ENCODE peak calls at places on chromosomes 2 and 18, in four cellular contexts. W, O, D and K are unnamed samples.
A peak's percentile ranks its signal among the peaks of the same experiment; 100 is the strongest.

GRCh38 chr2:65435625-65436168 is 3.3 kb upstream of the SPRED2 start:
- DNase-seq in D (peak; percentile 79), W (peak; percentile 89), O (peak; percentile 97), K (peak; percentile 92)

GRCh38 chr2:28544405-28544914 is 48.6 kb downstream of the PLB1 start:
- DNase-seq in D (no peak), O (peak; percentile 76), W (peak; percentile 44), K (no peak)

GRCh38 chr2:96927420-96928171 is 57.7 kb upstream of the SEMA4C start:
- DNase-seq in O (peak; percentile 93), D (no peak), W (no peak), K (no peak)

GRCh38 chr2:105969552-105969951 is 224.5 kb downstream of the UXS1 start:
- DNase-seq in W (no peak), D (peak; percentile 7), O (no peak), K (peak; percentile 8)

GRCh38 chr2:152499411-152499810 is 164.4 kb downstream of the FMNL2 start:
- DNase-seq in D (peak; percentile 76), W (no peak), O (no peak), K (peak; percentile 35)

GRCh38 chr2:180910831-180911665 is 69.4 kb upstream of the UBE2E3 start:
- DNase-seq in W (no peak), O (no peak), D (peak; percentile 43), K (no peak)

GRCh38 chr2:85132834-85133637 is at the start of gene TCF7L1:
- DNase-seq in D (peak; percentile 65), W (peak; percentile 73), O (peak; percentile 97), K (peak; percentile 76)

GRCh38 chr2:178280261-178280852 is 86.0 kb downstream of the OSBPL6 start:
- DNase-seq in O (no peak), D (peak; percentile 76), W (peak; percentile 42), K (peak; percentile 73)

GRCh38 chr2:66305714-66306113 is 129.2 kb upstream of the MEIS1 start:
- DNase-seq in D (peak; percentile 36), O (peak; percentile 93), W (no peak), K (no peak)

GRCh38 chr2:170212625-170213280 is 34.8 kb downstream of the MYO3B start:
- DNase-seq in O (no peak), D (no peak), W (no peak), K (no peak)

GRCh38 chr2:15748736-15749323 is 157.2 kb downstream of the DDX1 start:
- DNase-seq in W (peak; percentile 25), D (peak; percentile 15), O (peak; percentile 70), K (peak; percentile 51)

GRCh38 chr2:153828335-153828734 is 43.4 kb upstream of the GALNT13 start:
- DNase-seq in D (no peak), O (no peak), W (no peak), K (no peak)

GRCh38 chr2:195406886-195407603 is 250.0 kb upstream of the SLC39A10 start:
- DNase-seq in D (no peak), O (no peak), W (no peak), K (peak; percentile 37)

GRCh38 chr2:159615936-159616733 is at the start of gene BAZ2B:
- DNase-seq in W (peak; percentile 52), D (peak; percentile 85), O (peak; percentile 92), K (peak; percentile 89)

GRCh38 chr2:128311755-128312341 is 6.8 kb downstream of the HS6ST1 start:
- DNase-seq in W (no peak), D (no peak), O (peak; percentile 72), K (no peak)

GRCh38 chr2:127581516-127582490 is 46.3 kb downstream of the MYO7B start:
- DNase-seq in W (no peak), D (no peak), O (peak; percentile 72), K (no peak)

GRCh38 chr2:238839428-238839827 is 8.5 kb upstream of the TWIST2 start:
- DNase-seq in D (no peak), W (no peak), O (no peak), K (no peak)

GRCh38 chr18:73520229-73520628 is 627.4 kb downstream of the FBXO15 start:
- DNase-seq in W (no peak), D (peak; percentile 7), O (no peak), K (peak; percentile 25)

GRCh38 chr2:235002198-235003095 is 50.6 kb downstream of the SH3BP4 start:
- DNase-seq in W (no peak), D (peak; percentile 64), O (no peak), K (peak; percentile 50)

GRCh38 chr18:275486-275885 is 7.6 kb upstream of the THOC1 start:
- DNase-seq in W (no peak), D (no peak), O (no peak), K (no peak)

GRCh38 chr2:24725956-24726355 is 67.2 kb downstream of the PTRHD1 start:
- DNase-seq in O (no peak), D (no peak), W (no peak), K (no peak)

GRCh38 chr2:169828141-169828811 is 1.0 kb downstream of the UBR3 start:
- DNase-seq in O (peak; percentile 82), W (peak; percentile 36), D (peak; percentile 38), K (peak; percentile 64)

GRCh38 chr2:37920570-37920969 is 4.5 kb upstream of the RMDN2 start:
- DNase-seq in D (no peak), O (no peak), W (no peak), K (peak; percentile 83)

GRCh38 chr2:74587664-74588277 is 33.3 kb downstream of the DOK1 start:
- DNase-seq in W (peak; percentile 68), O (peak; percentile 90), D (peak; percentile 75), K (peak; percentile 85)

GRCh38 chr2:239257511-239257937 is 143.3 kb downstream of the HDAC4 start:
- DNase-seq in W (peak; percentile 16), D (peak; percentile 92), O (peak; percentile 43), K (peak; percentile 93)

GRCh38 chr18:74689251-74689650 is 91.6 kb downstream of the ZNF407 start:
- DNase-seq in W (no peak), D (peak; percentile 89), O (no peak), K (peak; percentile 28)

GRCh38 chr2:172588931-172589330 is 33.0 kb downstream of the PDK1 start:
- DNase-seq in W (no peak), D (no peak), O (no peak), K (peak; percentile 71)

GRCh38 chr2:160557903-160558302 is 64.3 kb upstream of the RBMS1 start:
- DNase-seq in O (no peak), W (no peak), D (no peak), K (no peak)

GRCh38 chr18:56678836-56679565 is 27.8 kb downstream of the WDR7 start:
- DNase-seq in W (no peak), O (no peak), D (no peak), K (no peak)

GRCh38 chr2:166344286-166345113 is 31.2 kb downstream of the SCN9A start:
- DNase-seq in D (peak; percentile 61), W (no peak), O (no peak), K (peak; percentile 80)

GRCh38 chr18:22800551-22800951 is 132.6 kb upstream of the RBBP8 start:
- DNase-seq in O (no peak), D (peak; percentile 68), W (no peak), K (peak; percentile 45)

GRCh38 chr2:189175869-189176431 is 3.6 kb downstream of the COL5A2 start:
- DNase-seq in D (no peak), W (no peak), O (no peak), K (no peak)

GRCh38 chr2:189179607-189179979 is at the start of gene COL5A2:
- DNase-seq in O (peak; percentile 89), D (peak; percentile 94), W (peak; percentile 20), K (peak; percentile 98)

GRCh38 chr2:189178007-189178406 is 1.6 kb downstream of the COL5A2 start:
- DNase-seq in D (peak; percentile 59), O (no peak), W (no peak), K (peak; percentile 70)

GRCh38 chr2:189178726-189179606 is 595 bp downstream of the COL5A2 start:
- DNase-seq in O (no peak), D (peak; percentile 87), W (no peak), K (peak; percentile 88)

GRCh38 chr2:189177441-189177840 is 2.1 kb downstream of the COL5A2 start:
- DNase-seq in D (no peak), O (no peak), W (no peak), K (no peak)
- H3K4me3 ChIP-seq in D (peak overlapping the region; percentile 87), O (no peak overlapping the region), W (no peak overlapping the region), K (peak overlapping the region; percentile 82)

GRCh38 chr2:158131919-158132566 is 30.4 kb downstream of the UPP2 start:
- DNase-seq in D (no peak), W (no peak), O (no peak), K (no peak)
- TF ChIP-seq CTCF in D (no peak), W (no peak), O (no peak), K (no peak)

GRCh38 chr2:191318729-191319078 is 73.5 kb downstream of the MYO1B start:
- DNase-seq in D (peak; percentile 77), O (no peak), W (no peak), K (peak; percentile 79)
- H3K4me3 ChIP-seq in D (no peak overlapping the region), O (no peak overlapping the region), W (no peak overlapping the region), K (no peak overlapping the region)

GRCh38 chr18:47550611-47551010 is 299.2 kb upstream of the SKOR2 start:
- DNase-seq in W (no peak), O (no peak), D (no peak), K (no peak)

GRCh38 chr18:47547539-47548202 is 296.2 kb upstream of the SKOR2 start:
- DNase-seq in D (no peak), O (no peak), W (no peak), K (no peak)

GRCh38 chr18:47549141-47549540 is 297.7 kb upstream of the SKOR2 start:
- DNase-seq in D (no peak), O (no peak), W (no peak), K (no peak)

GRCh38 chr18:47545613-47546012 is 294.2 kb upstream of the SKOR2 start:
- DNase-seq in W (no peak), O (no peak), D (no peak), K (no peak)
- TF ChIP-seq CTCF in W (no peak), O (no peak), D (no peak), K (no peak)

GRCh38 chr2:232890536-232890895 is 20.5 kb downstream of the SNORC start:
- DNase-seq in W (no peak), D (no peak), O (peak; percentile 60), K (no peak)

GRCh38 chr2:232892221-232892620 is 22.2 kb downstream of the SNORC start:
- DNase-seq in W (no peak), O (peak; percentile 56), D (no peak), K (no peak)

GRCh38 chr2:232891621-232892071 is 21.6 kb downstream of the SNORC start:
- DNase-seq in O (peak; percentile 70), D (peak; percentile 66), W (no peak), K (peak; percentile 42)

GRCh38 chr2:232889876-232890401 is 19.9 kb downstream of the SNORC start:
- DNase-seq in O (peak; percentile 68), W (no peak), D (no peak), K (no peak)

GRCh38 chr2:232890896-232891601 is 21.0 kb downstream of the SNORC start:
- DNase-seq in O (peak; percentile 85), D (no peak), W (peak; percentile 74), K (peak; percentile 32)
- H3K4me3 ChIP-seq in O (no peak overlapping the region), D (no peak overlapping the region), W (no peak overlapping the region), K (peak overlapping the region; percentile 32)

DNA sequence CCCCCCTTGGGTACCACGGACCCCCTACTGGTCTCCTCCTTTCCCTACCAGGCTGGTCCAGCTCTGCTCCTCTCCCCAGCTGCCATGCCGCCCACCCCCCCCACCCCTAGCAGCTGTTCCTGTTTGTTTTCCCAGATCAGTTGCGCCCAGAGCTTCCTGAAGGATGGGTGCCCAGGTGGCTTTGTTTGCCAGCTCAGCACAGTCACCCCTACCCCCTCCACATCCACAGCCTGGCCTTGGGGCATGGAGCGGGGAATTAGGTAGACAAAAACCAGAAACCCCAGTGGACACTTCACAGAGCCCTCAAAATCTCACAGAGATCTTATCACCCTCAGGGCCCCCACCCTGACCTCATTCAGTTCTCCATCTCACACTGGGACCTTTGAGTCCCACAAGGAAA is 3.7 kb upstream of the CRYBA2 start:
- DNase-seq in W (no peak), O (no peak), D (no peak), K (no peak)
- TF ChIP-seq CTCF in W (no peak), O (no peak), D (no peak), K (no peak)